ENCODE peak calls at places on chromosomes 7 and 10, in six cellular contexts. H is fibroblast of lung; U is activated CD4-positive, CD25-positive, alpha-beta regulatory T cell; E is substantia nigra; T is LHCN-M2; K is GM19239. D is an unnamed sample.

GRCh38 chr7:47336178-47337020 is 245.5 kb downstream of the TNS3 start:
- DNase-seq in H (peak), U (no peak), E (peak), T (peak), K (no peak), D (no peak)

GRCh38 chr7:139776486-139777303 is 1.1 kb downstream of the HIPK2 start:
- DNase-seq in H (peak), U (no peak), E (peak), T (peak), K (peak), D (no peak)

GRCh38 chr7:139708541-139708940 is 69.3 kb downstream of the HIPK2 start:
- DNase-seq in H (no peak), U (no peak), E (no peak), T (no peak), K (peak), D (no peak)

GRCh38 chr7:35494407-35494806 is 200.5 kb downstream of the HERPUD2 start:
- DNase-seq in H (no peak), U (no peak), E (no peak), T (no peak), K (no peak), D (no peak)

GRCh38 chr7:109354000-109354399 is 784.3 kb downstream of the DNAJB9 start:
- DNase-seq in H (no peak), U (no peak), E (no peak), T (no peak), K (no peak), D (no peak)

GRCh38 chr7:99793443-99793842 is 9.5 kb upstream of the CYP3A4 start:
- DNase-seq in H (no peak), U (no peak), E (no peak), T (no peak), K (no peak), D (no peak)

GRCh38 chr7:68684246-68684850 is 913.9 kb upstream of the AUTS2 start:
- DNase-seq in H (no peak), U (no peak), E (peak), T (no peak), K (no peak), D (peak)

GRCh38 chr7:151411551-151411950 is 1.7 kb upstream of the WDR86 start:
- DNase-seq in H (no peak), U (no peak), E (no peak), T (no peak), K (no peak), D (no peak)

GRCh38 chr10:13528875-13529713 is at the start of gene BEND7:
- DNase-seq in H (no peak), U (no peak), E (no peak), T (no peak), K (peak), D (peak)

GRCh38 chr10:30433286-30433778 is 652 bp upstream of the MAP3K8 start:
- DNase-seq in H (peak), U (no peak), E (no peak), T (peak), K (no peak), D (no peak)

GRCh38 chr10:86657396-86658011 is 3.2 kb downstream of the OPN4 start:
- DNase-seq in H (no peak), U (no peak), E (no peak), T (peak), K (no peak), D (no peak)

GRCh38 chr10:77359287-77359691 is 278.3 kb downstream of the KCNMA1 start:
- DNase-seq in H (no peak), U (no peak), E (no peak), T (no peak), K (no peak), D (no peak)

GRCh38 chr10:82529064-82529463 is 654.1 kb downstream of the NRG3 start:
- DNase-seq in H (no peak), U (no peak), E (no peak), T (no peak), K (no peak), D (peak)

GRCh38 chr7:11935905-11936304 is 103.9 kb upstream of the THSD7A start:
- DNase-seq in H (peak), U (no peak), E (no peak), T (no peak), K (no peak), D (no peak)